ENCODE peak calls at places on chromosomes 16 and 17, in seven cellular contexts. X, Z, Q, I, Y, H and U are unnamed samples.

GRCh38 chr17:78130439-78131101 is at the start of gene TMC8:
- DNase-seq in Z (no peak), I (no peak), X (no peak), Q (no peak), Y (peak), H (peak), U (peak)

GRCh38 chr16:47392114-47392513 is 68.7 kb downstream of the ITFG1 start:
- DNase-seq in X (no peak), Z (no peak), I (no peak), H (no peak), Y (peak), Q (peak), U (peak)

GRCh38 chr17:28071891-28072606 is 29.6 kb downstream of the NLK start:
- DNase-seq in H (no peak), Z (no peak), Q (no peak), X (no peak), Y (no peak), I (no peak), U (no peak)

GRCh38 chr16:69141014-69141413 is 8.6 kb downstream of the UTP4 start:
- DNase-seq in Q (no peak), H (no peak), Y (no peak), I (no peak), Z (no peak), X (no peak), U (no peak)

GRCh38 chr17:51352798-51353197 is 92.5 kb downstream of the UTP18 start:
- DNase-seq in X (no peak), Z (no peak), H (no peak), Y (no peak), Q (no peak), I (no peak), U (no peak)

GRCh38 chr16:13833510-13833909 is 86.4 kb upstream of the ERCC4 start:
- DNase-seq in H (no peak), X (no peak), I (no peak), Q (no peak), Z (no peak), Y (no peak), U (no peak)

GRCh38 chr17:55394357-55395021 is 27.1 kb downstream of the MMD start:
- DNase-seq in X (no peak), H (no peak), Y (no peak), Q (no peak), Z (no peak), I (no peak), U (peak)

GRCh38 chr17:20706752-20707372 is 127.3 kb downstream of the CDRT15L2 start:
- DNase-seq in Q (peak), H (no peak), Y (no peak), I (no peak), X (no peak), Z (no peak), U (no peak)

GRCh38 chr17:5615476-5615875 is 31.2 kb upstream of the NLRP1 start:
- DNase-seq in I (no peak), Y (no peak), X (no peak), Z (no peak), H (no peak), Q (no peak), U (no peak)

GRCh38 chr17:37774508-37774907 is 29.6 kb upstream of the HNF1B start:
- DNase-seq in Z (no peak), H (no peak), I (no peak), Q (no peak), X (no peak), Y (peak), U (no peak)

GRCh38 chr16:82067810-82068325 is 32.8 kb downstream of the HSD17B2 start:
- DNase-seq in Z (no peak), Q (no peak), Y (no peak), I (no peak), H (no peak), X (no peak), U (no peak)

GRCh38 chr17:34723875-34724274 is 144.5 kb downstream of the TMEM132E start:
- DNase-seq in I (no peak), Q (no peak), Y (no peak), H (no peak), Z (no peak), X (no peak), U (no peak)

GRCh38 chr16:67391424-67392300 is 1.6 kb downstream of the TPPP3 start:
- DNase-seq in Z (no peak), Q (no peak), H (no peak), I (no peak), X (no peak), Y (no peak), U (no peak)

GRCh38 chr16:62891-63290 is 9.3 kb downstream of the SNRNP25 start:
- DNase-seq in Y (no peak), Z (no peak), Q (no peak), X (no peak), H (no peak), I (no peak), U (no peak)

GRCh38 chr17:81635973-81636504 is 873 bp downstream of the NPLOC4 start:
- DNase-seq in X (no peak), Y (no peak), Z (peak), I (no peak), H (no peak), Q (peak), U (no peak)

GRCh38 chr17:75679706-75680201 is 12.6 kb downstream of the SAP30BP start:
- DNase-seq in Q (peak), Z (no peak), Y (no peak), I (no peak), H (peak), X (no peak), U (no peak)

GRCh38 chr17:64788286-64789060 is 126.4 kb upstream of the SMURF2 start:
- DNase-seq in X (no peak), I (no peak), Q (no peak), Z (no peak), H (no peak), Y (no peak), U (no peak)

GRCh38 chr16:68445458-68445857 is 2.9 kb downstream of the SMPD3 start:
- DNase-seq in Y (peak), X (no peak), I (no peak), Q (peak), H (peak), Z (peak), U (peak)

GRCh38 chr16:58306327-58306726 is 11.5 kb upstream of the PRSS54 start:
- DNase-seq in Z (peak), Y (peak), Q (peak), I (no peak), H (no peak), X (peak), U (peak)

GRCh38 chr17:43832168-43832975 is 574 bp downstream of the MPP3 start:
- DNase-seq in X (no peak), I (no peak), Z (peak), H (peak), Y (no peak), Q (peak), U (peak)

GRCh38 chr17:82105882-82106696 is 8.1 kb upstream of the FASN start:
- DNase-seq in Y (peak), X (no peak), H (peak), I (peak), Q (peak), Z (peak), U (peak)

GRCh38 chr17:58184308-58184985 is 8.1 kb upstream of the EPX start:
- DNase-seq in I (no peak), Q (peak), Z (no peak), Y (no peak), X (no peak), H (no peak), U (peak)

GRCh38 chr17:7019839-7020519 is 2.9 kb upstream of the BCL6B start:
- DNase-seq in X (no peak), Z (peak), Q (peak), Y (no peak), I (no peak), H (no peak), U (peak)